ENCODE peak calls at places on chromosomes 13 and 19, in six cellular contexts. One of them, this sample, is unnamed.

GRCh38 chr13:72062566-72062965 is 195.6 kb upstream of the DACH1 start:
- DNase-seq in GM12865: peak
- DNase-seq in stimulated activated CD4-positive, alpha-beta T cell treated with anti-CD3 and anti-CD28 coated beads, Interleukin-4, amount 100 ng/mL, for 4 hours: no peak
- DNase-seq in glutamatergic neuron: no peak
- DNase-seq in CD8-positive, alpha-beta memory T cell: no peak
- DNase-seq in HEK293T: no peak
- DNase-seq in this sample: peak

GRCh38 chr19:44050740-44051653 is 839 bp upstream of the ZNF223 start:
- DNase-seq in GM12865: no peak
- DNase-seq in stimulated activated CD4-positive, alpha-beta T cell treated with anti-CD3 and anti-CD28 coated beads, Interleukin-4, amount 100 ng/mL, for 4 hours: peak
- DNase-seq in glutamatergic neuron: no peak
- DNase-seq in CD8-positive, alpha-beta memory T cell: peak
- DNase-seq in HEK293T: no peak
- DNase-seq in this sample: no peak

GRCh38 chr13:45623516-45624090 is 8.1 kb upstream of the ERICH6B start:
- DNase-seq in GM12865: peak
- DNase-seq in stimulated activated CD4-positive, alpha-beta T cell treated with anti-CD3 and anti-CD28 coated beads, Interleukin-4, amount 100 ng/mL, for 4 hours: no peak
- DNase-seq in glutamatergic neuron: no peak
- DNase-seq in CD8-positive, alpha-beta memory T cell: no peak
- DNase-seq in HEK293T: peak
- DNase-seq in this sample: no peak

GRCh38 chr13:23384111-23384510 is 49.4 kb downstream of the SACS start:
- DNase-seq in GM12865: peak
- DNase-seq in stimulated activated CD4-positive, alpha-beta T cell treated with anti-CD3 and anti-CD28 coated beads, Interleukin-4, amount 100 ng/mL, for 4 hours: peak
- DNase-seq in glutamatergic neuron: no peak
- DNase-seq in CD8-positive, alpha-beta memory T cell: no peak
- DNase-seq in HEK293T: no peak
- DNase-seq in this sample: no peak

GRCh38 chr13:26616126-26616525 is 58.6 kb downstream of the WASF3 start:
- DNase-seq in GM12865: no peak
- DNase-seq in stimulated activated CD4-positive, alpha-beta T cell treated with anti-CD3 and anti-CD28 coated beads, Interleukin-4, amount 100 ng/mL, for 4 hours: no peak
- DNase-seq in glutamatergic neuron: no peak
- DNase-seq in CD8-positive, alpha-beta memory T cell: no peak
- DNase-seq in HEK293T: no peak
- DNase-seq in this sample: no peak

GRCh38 chr13:107834268-107834667 is 381.1 kb downstream of the LIG4 start:
- DNase-seq in GM12865: no peak
- DNase-seq in stimulated activated CD4-positive, alpha-beta T cell treated with anti-CD3 and anti-CD28 coated beads, Interleukin-4, amount 100 ng/mL, for 4 hours: no peak
- DNase-seq in glutamatergic neuron: no peak
- DNase-seq in CD8-positive, alpha-beta memory T cell: no peak
- DNase-seq in HEK293T: no peak
- DNase-seq in this sample: no peak

GRCh38 chr13:25971499-25972145 is 80.2 kb downstream of the SHISA2 start:
- DNase-seq in GM12865: no peak
- DNase-seq in stimulated activated CD4-positive, alpha-beta T cell treated with anti-CD3 and anti-CD28 coated beads, Interleukin-4, amount 100 ng/mL, for 4 hours: no peak
- DNase-seq in glutamatergic neuron: peak
- DNase-seq in CD8-positive, alpha-beta memory T cell: peak
- DNase-seq in HEK293T: no peak
- DNase-seq in this sample: no peak

GRCh38 chr13:45728759-45729158 is 26.6 kb downstream of the CBY2 start:
- DNase-seq in GM12865: peak
- DNase-seq in stimulated activated CD4-positive, alpha-beta T cell treated with anti-CD3 and anti-CD28 coated beads, Interleukin-4, amount 100 ng/mL, for 4 hours: no peak
- DNase-seq in glutamatergic neuron: peak
- DNase-seq in CD8-positive, alpha-beta memory T cell: no peak
- DNase-seq in HEK293T: peak
- DNase-seq in this sample: no peak

GRCh38 chr19:50224986-50225747 is 21.7 kb downstream of the MYH14 start:
- DNase-seq in GM12865: no peak
- DNase-seq in stimulated activated CD4-positive, alpha-beta T cell treated with anti-CD3 and anti-CD28 coated beads, Interleukin-4, amount 100 ng/mL, for 4 hours: no peak
- DNase-seq in glutamatergic neuron: no peak
- DNase-seq in CD8-positive, alpha-beta memory T cell: no peak
- DNase-seq in HEK293T: no peak
- DNase-seq in this sample: no peak

GRCh38 chr19:50158577-50158976 is 4.5 kb downstream of the IZUMO2 start:
- DNase-seq in GM12865: no peak
- DNase-seq in stimulated activated CD4-positive, alpha-beta T cell treated with anti-CD3 and anti-CD28 coated beads, Interleukin-4, amount 100 ng/mL, for 4 hours: no peak
- DNase-seq in glutamatergic neuron: no peak
- DNase-seq in CD8-positive, alpha-beta memory T cell: no peak
- DNase-seq in HEK293T: no peak
- DNase-seq in this sample: no peak

GRCh38 chr13:84192125-84192524 is 309.9 kb upstream of the SLITRK1 start:
- DNase-seq in GM12865: no peak
- DNase-seq in stimulated activated CD4-positive, alpha-beta T cell treated with anti-CD3 and anti-CD28 coated beads, Interleukin-4, amount 100 ng/mL, for 4 hours: no peak
- DNase-seq in glutamatergic neuron: no peak
- DNase-seq in CD8-positive, alpha-beta memory T cell: no peak
- DNase-seq in HEK293T: no peak
- DNase-seq in this sample: no peak

GRCh38 chr19:18437481-18438330 is at the start of gene ISYNA1:
- DNase-seq in GM12865: no peak
- DNase-seq in stimulated activated CD4-positive, alpha-beta T cell treated with anti-CD3 and anti-CD28 coated beads, Interleukin-4, amount 100 ng/mL, for 4 hours: peak
- DNase-seq in glutamatergic neuron: peak
- DNase-seq in CD8-positive, alpha-beta memory T cell: peak
- DNase-seq in HEK293T: peak
- DNase-seq in this sample: peak

GRCh38 chr19:2391118-2391725 is 31.2 kb downstream of the TMPRSS9 start:
- DNase-seq in GM12865: peak
- DNase-seq in stimulated activated CD4-positive, alpha-beta T cell treated with anti-CD3 and anti-CD28 coated beads, Interleukin-4, amount 100 ng/mL, for 4 hours: peak
- DNase-seq in glutamatergic neuron: no peak
- DNase-seq in CD8-positive, alpha-beta memory T cell: peak
- DNase-seq in HEK293T: peak
- DNase-seq in this sample: peak

GRCh38 chr13:112959206-112959605 is 9.8 kb upstream of the MCF2L start:
- DNase-seq in GM12865: no peak
- DNase-seq in stimulated activated CD4-positive, alpha-beta T cell treated with anti-CD3 and anti-CD28 coated beads, Interleukin-4, amount 100 ng/mL, for 4 hours: no peak
- DNase-seq in glutamatergic neuron: no peak
- DNase-seq in CD8-positive, alpha-beta memory T cell: no peak
- DNase-seq in HEK293T: no peak
- DNase-seq in this sample: no peak

GRCh38 chr13:28640861-28641599 is 17.9 kb upstream of the POMP start:
- DNase-seq in GM12865: no peak
- DNase-seq in stimulated activated CD4-positive, alpha-beta T cell treated with anti-CD3 and anti-CD28 coated beads, Interleukin-4, amount 100 ng/mL, for 4 hours: no peak
- DNase-seq in glutamatergic neuron: no peak
- DNase-seq in CD8-positive, alpha-beta memory T cell: no peak
- DNase-seq in HEK293T: no peak
- DNase-seq in this sample: no peak

GRCh38 chr13:21849323-21849722 is 178.4 kb downstream of the FGF9 start:
- DNase-seq in GM12865: peak
- DNase-seq in stimulated activated CD4-positive, alpha-beta T cell treated with anti-CD3 and anti-CD28 coated beads, Interleukin-4, amount 100 ng/mL, for 4 hours: no peak
- DNase-seq in glutamatergic neuron: no peak
- DNase-seq in CD8-positive, alpha-beta memory T cell: peak
- DNase-seq in HEK293T: peak
- DNase-seq in this sample: no peak

GRCh38 chr13:45194081-45194939 is 6.5 kb downstream of the KCTD4 start:
- DNase-seq in GM12865: no peak
- DNase-seq in stimulated activated CD4-positive, alpha-beta T cell treated with anti-CD3 and anti-CD28 coated beads, Interleukin-4, amount 100 ng/mL, for 4 hours: no peak
- DNase-seq in glutamatergic neuron: peak
- DNase-seq in CD8-positive, alpha-beta memory T cell: no peak
- DNase-seq in HEK293T: no peak
- DNase-seq in this sample: no peak

GRCh38 chr19:8552810-8553209 is 24.4 kb downstream of the MYO1F start:
- DNase-seq in GM12865: peak
- DNase-seq in stimulated activated CD4-positive, alpha-beta T cell treated with anti-CD3 and anti-CD28 coated beads, Interleukin-4, amount 100 ng/mL, for 4 hours: no peak
- DNase-seq in glutamatergic neuron: no peak
- DNase-seq in CD8-positive, alpha-beta memory T cell: no peak
- DNase-seq in HEK293T: peak
- DNase-seq in this sample: no peak

GRCh38 chr13:114071441-114071840 is 61.0 kb downstream of the RASA3 start:
- DNase-seq in GM12865: no peak
- DNase-seq in stimulated activated CD4-positive, alpha-beta T cell treated with anti-CD3 and anti-CD28 coated beads, Interleukin-4, amount 100 ng/mL, for 4 hours: no peak
- DNase-seq in glutamatergic neuron: no peak
- DNase-seq in CD8-positive, alpha-beta memory T cell: no peak
- DNase-seq in HEK293T: no peak
- DNase-seq in this sample: peak

GRCh38 chr13:28286263-28286662 is 147.9 kb downstream of the PAN3 start:
- DNase-seq in GM12865: peak
- DNase-seq in stimulated activated CD4-positive, alpha-beta T cell treated with anti-CD3 and anti-CD28 coated beads, Interleukin-4, amount 100 ng/mL, for 4 hours: no peak
- DNase-seq in glutamatergic neuron: no peak
- DNase-seq in CD8-positive, alpha-beta memory T cell: no peak
- DNase-seq in HEK293T: no peak
- DNase-seq in this sample: no peak

GRCh38 chr19:12891553-12892021 is 627 bp downstream of the GCDH start:
- DNase-seq in GM12865: peak
- DNase-seq in stimulated activated CD4-positive, alpha-beta T cell treated with anti-CD3 and anti-CD28 coated beads, Interleukin-4, amount 100 ng/mL, for 4 hours: no peak
- DNase-seq in glutamatergic neuron: no peak
- DNase-seq in CD8-positive, alpha-beta memory T cell: no peak
- DNase-seq in HEK293T: no peak
- DNase-seq in this sample: no peak

GRCh38 chr13:109243311-109243951 is 543.0 kb downstream of the IRS2 start:
- DNase-seq in GM12865: no peak
- DNase-seq in stimulated activated CD4-positive, alpha-beta T cell treated with anti-CD3 and anti-CD28 coated beads, Interleukin-4, amount 100 ng/mL, for 4 hours: no peak
- DNase-seq in glutamatergic neuron: no peak
- DNase-seq in CD8-positive, alpha-beta memory T cell: no peak
- DNase-seq in HEK293T: no peak
- DNase-seq in this sample: no peak

GRCh38 chr13:23753523-23753922 is 135.7 kb downstream of the MIPEP start:
- DNase-seq in GM12865: peak
- DNase-seq in stimulated activated CD4-positive, alpha-beta T cell treated with anti-CD3 and anti-CD28 coated beads, Interleukin-4, amount 100 ng/mL, for 4 hours: no peak
- DNase-seq in glutamatergic neuron: no peak
- DNase-seq in CD8-positive, alpha-beta memory T cell: no peak
- DNase-seq in HEK293T: no peak
- DNase-seq in this sample: no peak

GRCh38 chr19:12318782-12319413 is 14.5 kb downstream of the ZNF563 start:
- DNase-seq in GM12865: no peak
- DNase-seq in stimulated activated CD4-positive, alpha-beta T cell treated with anti-CD3 and anti-CD28 coated beads, Interleukin-4, amount 100 ng/mL, for 4 hours: no peak
- DNase-seq in glutamatergic neuron: no peak
- DNase-seq in CD8-positive, alpha-beta memory T cell: no peak
- DNase-seq in HEK293T: no peak
- DNase-seq in this sample: no peak

GRCh38 chr13:112096959-112097358 is 30.0 kb downstream of the SOX1 start:
- DNase-seq in GM12865: no peak
- DNase-seq in stimulated activated CD4-positive, alpha-beta T cell treated with anti-CD3 and anti-CD28 coated beads, Interleukin-4, amount 100 ng/mL, for 4 hours: no peak
- DNase-seq in glutamatergic neuron: no peak
- DNase-seq in CD8-positive, alpha-beta memory T cell: no peak
- DNase-seq in HEK293T: no peak
- DNase-seq in this sample: no peak

GRCh38 chr13:113547248-113547971 is 37.1 kb upstream of the TFDP1 start:
- DNase-seq in GM12865: no peak
- DNase-seq in stimulated activated CD4-positive, alpha-beta T cell treated with anti-CD3 and anti-CD28 coated beads, Interleukin-4, amount 100 ng/mL, for 4 hours: no peak
- DNase-seq in glutamatergic neuron: no peak
- DNase-seq in CD8-positive, alpha-beta memory T cell: no peak
- DNase-seq in HEK293T: no peak
- DNase-seq in this sample: no peak

GRCh38 chr13:45349438-45349837 is 8.5 kb upstream of the TPT1 start:
- DNase-seq in GM12865: no peak
- DNase-seq in stimulated activated CD4-positive, alpha-beta T cell treated with anti-CD3 and anti-CD28 coated beads, Interleukin-4, amount 100 ng/mL, for 4 hours: no peak
- DNase-seq in glutamatergic neuron: no peak
- DNase-seq in CD8-positive, alpha-beta memory T cell: no peak
- DNase-seq in HEK293T: no peak
- DNase-seq in this sample: no peak

GRCh38 chr13:110812111-110812868 is 98.8 kb downstream of the ING1 start:
- DNase-seq in GM12865: no peak
- DNase-seq in stimulated activated CD4-positive, alpha-beta T cell treated with anti-CD3 and anti-CD28 coated beads, Interleukin-4, amount 100 ng/mL, for 4 hours: no peak
- DNase-seq in glutamatergic neuron: no peak
- DNase-seq in CD8-positive, alpha-beta memory T cell: no peak
- DNase-seq in HEK293T: no peak
- DNase-seq in this sample: no peak

GRCh38 chr13:40476175-40476958 is 190.1 kb downstream of the FOXO1 start:
- DNase-seq in GM12865: no peak
- DNase-seq in stimulated activated CD4-positive, alpha-beta T cell treated with anti-CD3 and anti-CD28 coated beads, Interleukin-4, amount 100 ng/mL, for 4 hours: no peak
- DNase-seq in glutamatergic neuron: no peak
- DNase-seq in CD8-positive, alpha-beta memory T cell: no peak
- DNase-seq in HEK293T: no peak
- DNase-seq in this sample: no peak

GRCh38 chr19:6126335-6126974 is 9.0 kb upstream of the ACSBG2 start:
- DNase-seq in GM12865: peak
- DNase-seq in stimulated activated CD4-positive, alpha-beta T cell treated with anti-CD3 and anti-CD28 coated beads, Interleukin-4, amount 100 ng/mL, for 4 hours: no peak
- DNase-seq in glutamatergic neuron: no peak
- DNase-seq in CD8-positive, alpha-beta memory T cell: peak
- DNase-seq in HEK293T: peak
- DNase-seq in this sample: no peak

GRCh38 chr19:6260912-6261636 is 18.7 kb downstream of the MLLT1 start:
- DNase-seq in GM12865: no peak
- DNase-seq in stimulated activated CD4-positive, alpha-beta T cell treated with anti-CD3 and anti-CD28 coated beads, Interleukin-4, amount 100 ng/mL, for 4 hours: no peak
- DNase-seq in glutamatergic neuron: peak
- DNase-seq in CD8-positive, alpha-beta memory T cell: no peak
- DNase-seq in HEK293T: peak
- DNase-seq in this sample: no peak

GRCh38 chr19:18417250-18418033 is 1.8 kb upstream of the SSBP4 start:
- DNase-seq in GM12865: peak
- DNase-seq in stimulated activated CD4-positive, alpha-beta T cell treated with anti-CD3 and anti-CD28 coated beads, Interleukin-4, amount 100 ng/mL, for 4 hours: no peak
- DNase-seq in glutamatergic neuron: peak
- DNase-seq in CD8-positive, alpha-beta memory T cell: no peak
- DNase-seq in HEK293T: peak
- DNase-seq in this sample: peak